ENCODE peak calls at places on chromosomes 4 and X, in five cellular contexts. S, M, A, U and W are unnamed samples.

GRCh38 chr4:86250006-86250405 is 109.8 kb downstream of the MAPK10 start:
- DNase-seq in M (no peak), U (peak; percentile 10), A (no peak), S (no peak), W (no peak)

GRCh38 chr4:73281982-73282381 is 23.4 kb upstream of the ANKRD17 start:
- DNase-seq in U (no peak), A (no peak), M (no peak), S (no peak), W (no peak)

GRCh38 chr4:146124023-146124680 is 51.4 kb upstream of the LSM6 start:
- DNase-seq in S (no peak), U (no peak), M (no peak), A (no peak), W (no peak)

GRCh38 chr4:87677731-87678130 is 27.7 kb downstream of the DMP1 start:
- DNase-seq in S (no peak), U (no peak), A (no peak), M (no peak), W (no peak)

GRCh38 chr4:78634011-78634664 is 82.6 kb downstream of the ANXA3 start:
- DNase-seq in S (no peak), U (peak; percentile 61), M (no peak), A (no peak), W (no peak)

GRCh38 chr4:71389149-71389840 is 50.5 kb downstream of the SLC4A4 start:
- DNase-seq in U (no peak), S (no peak), M (no peak), A (peak; percentile 72), W (peak; percentile 13)

GRCh38 chrX:55135171-55135570 is 46.4 kb downstream of the PAGE2 start:
- DNase-seq in M (peak; percentile 31), U (peak; percentile 19), A (peak; percentile 48), S (peak; percentile 9), W (peak; percentile 16)

GRCh38 chrX:37684426-37684825 is 1.2 kb upstream of the XK start:
- DNase-seq in A (no peak), M (no peak), U (no peak), S (no peak), W (no peak)

GRCh38 chr4:17939061-17939460 is 82.5 kb downstream of the LCORL start:
- DNase-seq in U (no peak), S (no peak), A (no peak), M (no peak), W (no peak)

GRCh38 chr4:52825311-52826090 is 36.6 kb upstream of the RASL11B start:
- DNase-seq in U (no peak), A (no peak), S (no peak), M (no peak), W (no peak)

GRCh38 chr4:5972571-5972970 is 45.7 kb downstream of the C4orf50 start:
- DNase-seq in A (peak; percentile 23), M (no peak), U (no peak), S (no peak), W (no peak)

GRCh38 chrX:79133897-79134296 is 10.6 kb upstream of the GPR174 start:
- DNase-seq in A (no peak), S (no peak), M (no peak), U (no peak), W (no peak)

GRCh38 chr4:147787204-147787603 is 55.3 kb downstream of the ARHGAP10 start:
- DNase-seq in A (no peak), S (no peak), U (peak; percentile 65), M (no peak), W (peak; percentile 29)

GRCh38 chr4:130026185-130026584 is 930.2 kb downstream of the C4orf33 start:
- DNase-seq in A (no peak), M (no peak), S (no peak), U (no peak), W (no peak)

GRCh38 chr4:24657768-24658617 is 73.6 kb upstream of the DHX15 start:
- DNase-seq in S (no peak), M (no peak), A (peak; percentile 71), U (peak; percentile 75), W (peak; percentile 27)

GRCh38 chr4:166198921-166199320 is 325.9 kb downstream of the TLL1 start:
- DNase-seq in S (no peak), M (no peak), A (no peak), U (no peak), W (no peak)

GRCh38 chr4:72975488-72975784 is 94.1 kb downstream of the COX18 start:
- DNase-seq in S (no peak), U (no peak), A (no peak), M (no peak), W (no peak)

GRCh38 chr4:134490863-134491262 is 289.3 kb upstream of the PABPC4L start:
- DNase-seq in S (no peak), U (no peak), A (no peak), M (no peak), W (no peak)

GRCh38 chr4:137420901-137421384 is 111.4 kb downstream of the PCDH18 start:
- DNase-seq in U (no peak), S (no peak), A (no peak), M (no peak), W (no peak)

GRCh38 chrX:140507982-140508305 is 3.1 kb upstream of the SOX3 start:
- DNase-seq in M (no peak), A (no peak), U (peak; percentile 22), S (no peak), W (no peak)

GRCh38 chr4:180028682-180029081 is 2214.5 kb upstream of the TENM3 start:
- DNase-seq in U (no peak), S (no peak), A (no peak), M (peak; percentile 51), W (no peak)

GRCh38 chr4:150217192-150217591 is 138.9 kb downstream of the DCLK2 start:
- DNase-seq in U (peak; percentile 68), S (no peak), A (no peak), M (no peak), W (peak; percentile 29)

GRCh38 chr4:7361256-7361655 is 73.5 kb downstream of the PSAPL1 start:
- DNase-seq in A (no peak), M (no peak), S (no peak), U (no peak), W (no peak)

GRCh38 chrX:103254171-103254824 is 657 bp downstream of the TCEAL8 start:
- DNase-seq in U (peak; percentile 44), M (peak; percentile 47), A (peak; percentile 42), S (no peak), W (peak; percentile 12)

GRCh38 chr4:75895744-75896314 is 6.4 kb downstream of the PPEF2 start:
- DNase-seq in U (peak; percentile 45), S (no peak), M (peak; percentile 51), A (no peak), W (peak; percentile 47)

GRCh38 chr4:116357758-116358157 is 727.6 kb downstream of the TRAM1L1 start:
- DNase-seq in M (no peak), A (peak; percentile 48), S (no peak), U (no peak), W (no peak)

GRCh38 chr4:126582737-126583136 is 1050.0 kb upstream of the INTU start:
- DNase-seq in U (no peak), A (no peak), M (peak; percentile 25), S (no peak), W (peak; percentile 7)

GRCh38 chr4:128322986-128323385 is 35.4 kb upstream of the PGRMC2 start:
- DNase-seq in U (peak; percentile 78), A (no peak), M (no peak), S (no peak), W (peak; percentile 27)

GRCh38 chr4:87704000-87704399 is 53.9 kb downstream of the DMP1 start:
- DNase-seq in A (no peak), U (no peak), S (no peak), M (no peak), W (no peak)

GRCh38 chr4:125316391-125316780 is 1.6 kb downstream of the FAT4 start:
- DNase-seq in M (peak; percentile 48), S (no peak), U (peak; percentile 27), A (peak; percentile 41), W (peak; percentile 29)

GRCh38 chr4:1323635-1324442 is 23.2 kb upstream of the UVSSA start:
- DNase-seq in M (peak; percentile 20), S (no peak), A (no peak), U (no peak), W (peak; percentile 69)

GRCh38 chrX:10555846-10556245 is 64.5 kb downstream of the MID1 start:
- DNase-seq in M (no peak), U (no peak), S (no peak), A (no peak), W (no peak)

GRCh38 chrX:41589634-41590270 is 99.0 kb upstream of the GPR34 start:
- DNase-seq in M (no peak), A (no peak), U (peak; percentile 25), S (no peak), W (no peak)